ENCODE peak calls at places on chromosomes 12 and 14, in four cellular contexts. J is left ventricle myocardium inferior; O is activated CD8-positive, alpha-beta memory T cell treated with anti-CD3 and anti-CD28 coated beads for 24 hours; K is tibial artery. M is an unnamed sample.

GRCh38 chr12:3998968-3999792 is 126.0 kb upstream of the PARP11 start:
- DNase-seq in J (no peak), O (no peak), K (no peak), M (no peak)

GRCh38 chr12:77232045-77232444 is 166.7 kb upstream of the E2F7 start:
- DNase-seq in J (no peak), O (no peak), K (no peak), M (no peak)

GRCh38 chr14:92670967-92671366 is 77.5 kb downstream of the LGMN start:
- DNase-seq in J (no peak), O (no peak), K (no peak), M (no peak)

GRCh38 chr14:52455291-52456088 is 96.8 kb downstream of the TXNDC16 start:
- DNase-seq in J (no peak), O (no peak), K (no peak), M (no peak)

GRCh38 chr14:102187044-102187443 is 47.3 kb downstream of the WDR20 start:
- DNase-seq in J (no peak), O (no peak), K (no peak), M (no peak)

GRCh38 chr14:30225171-30225570 is 297.5 kb upstream of the PRKD1 start:
- DNase-seq in J (no peak), O (no peak), K (peak), M (no peak)

GRCh38 chr12:130476451-130476850 is 138.8 kb downstream of the PIWIL1 start:
- DNase-seq in J (no peak), O (no peak), K (no peak), M (no peak)

GRCh38 chr12:132197581-132198281 is 53.5 kb downstream of the NOC4L start:
- DNase-seq in J (peak), O (no peak), K (no peak), M (no peak)

GRCh38 chr12:46299846-46300245 is 31.0 kb upstream of the SLC38A1 start:
- DNase-seq in J (no peak), O (no peak), K (no peak), M (no peak)

GRCh38 chr14:77554207-77554606 is 55.6 kb upstream of the ISM2 start:
- DNase-seq in J (no peak), O (no peak), K (no peak), M (no peak)

GRCh38 chr14:97077253-97077653 is 280.1 kb downstream of the VRK1 start:
- DNase-seq in J (peak), O (no peak), K (peak), M (no peak)

GRCh38 chr12:67161322-67161918 is 107.7 kb upstream of the CAND1 start:
- DNase-seq in J (no peak), O (peak), K (no peak), M (no peak)

GRCh38 chr12:65199604-65200003 is 30.2 kb downstream of the LEMD3 start:
- DNase-seq in J (no peak), O (no peak), K (no peak), M (no peak)

GRCh38 chr14:68785817-68786490 is 6.9 kb downstream of the ZFP36L1 start:
- DNase-seq in J (no peak), O (peak), K (peak), M (no peak)

M was measured in osteocyte.